ENCODE peak calls at places on chromosomes 5 and 9, in ten cellular contexts. L is ovary; D is cardiac fibroblast; I is CD8-positive, alpha-beta T cell; A is breast epithelium; P is HFFc6; Z is fibroblast of lung; Q is BJ; M is choroid plexus epithelial cell; W is epithelial cell of esophagus. J is an unnamed sample.

GRCh38 chr5:133230823-133231578 is 179.2 kb downstream of the HSPA4 start:
- DNase-seq in L (no peak), D (no peak), I (no peak), A (peak), P (no peak), Z (no peak), Q (no peak), M (no peak), W (no peak), J (no peak)

GRCh38 chr9:94139672-94140417 is 55.6 kb downstream of the PTPDC1 start:
- DNase-seq in L (peak), D (peak), I (no peak), A (peak), P (peak), Z (peak), Q (peak), M (peak), W (peak), J (no peak)

GRCh38 chr5:125064610-125065009 is 318.2 kb upstream of the ZNF608 start:
- DNase-seq in L (no peak), D (no peak), I (no peak), A (no peak), P (no peak), Z (no peak), Q (no peak), M (no peak), W (no peak), J (no peak)

GRCh38 chr9:129597355-129598088 is 23.4 kb downstream of the C9orf50 start:
- DNase-seq in L (peak), D (peak), I (peak), A (peak), P (peak), Z (peak), Q (no peak), M (peak), W (peak), J (no peak)

GRCh38 chr9:93033541-93033940 is 25.0 kb upstream of the SUSD3 start:
- DNase-seq in L (peak), D (no peak), I (no peak), A (no peak), P (no peak), Z (no peak), Q (no peak), M (peak), W (no peak), J (no peak)

GRCh38 chr9:74025402-74025894 is 471.7 kb upstream of the RORB start:
- DNase-seq in L (no peak), D (peak), I (no peak), A (no peak), P (peak), Z (no peak), Q (peak), M (peak), W (peak), J (no peak)

GRCh38 chr5:74209566-74209965 is 431.0 kb downstream of the ENC1 start:
- DNase-seq in L (no peak), D (no peak), I (no peak), A (no peak), P (no peak), Z (no peak), Q (no peak), M (peak), W (no peak), J (no peak)

GRCh38 chr5:10695055-10695649 is 65.9 kb downstream of the DAP start:
- DNase-seq in L (peak), D (peak), I (no peak), A (peak), P (peak), Z (peak), Q (no peak), M (peak), W (peak), J (no peak)

GRCh38 chr5:157778121-157778805 is 34.8 kb downstream of the LSM11 start:
- DNase-seq in L (no peak), D (peak), I (no peak), A (no peak), P (no peak), Z (peak), Q (peak), M (peak), W (peak), J (no peak)

GRCh38 chr9:135222991-135223760 is 135.7 kb downstream of the OLFM1 start:
- DNase-seq in L (no peak), D (no peak), I (no peak), A (no peak), P (no peak), Z (no peak), Q (no peak), M (no peak), W (no peak), J (peak)

GRCh38 chr5:81962041-81962440 is 9.8 kb upstream of the ATG10 start:
- DNase-seq in L (no peak), D (no peak), I (no peak), A (no peak), P (no peak), Z (no peak), Q (no peak), M (no peak), W (no peak), J (no peak)

GRCh38 chr9:120267929-120268328 is 312.0 kb downstream of the CDK5RAP2 start:
- DNase-seq in L (no peak), D (no peak), I (no peak), A (no peak), P (no peak), Z (no peak), Q (no peak), M (no peak), W (peak), J (no peak)

DNA sequence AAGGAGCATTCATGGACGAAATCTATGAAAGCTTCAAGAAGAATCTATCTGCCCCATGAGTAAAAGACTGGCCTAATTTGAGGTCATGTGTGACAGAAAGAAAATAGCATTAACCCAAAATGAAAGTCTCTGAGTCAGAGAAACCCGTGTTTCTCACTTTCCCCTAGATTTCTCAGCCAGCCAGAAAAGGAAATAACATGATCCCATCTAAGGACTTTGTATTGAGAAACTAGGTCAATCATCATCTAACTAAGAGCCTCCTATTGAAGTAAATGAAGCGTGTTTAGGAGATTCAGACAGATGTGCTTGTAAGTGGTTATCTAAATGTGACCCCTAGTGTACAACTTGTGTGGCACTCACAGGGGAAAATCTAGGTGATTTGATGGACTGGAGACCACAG is 77.3 kb upstream of the ZNF366 start:
- DNase-seq in L (no peak), D (no peak), I (no peak), A (no peak), P (no peak), Z (peak), Q (no peak), M (peak), W (no peak), J (no peak)
- TF ChIP-seq CTCF in L (no peak), D (no peak), I (no peak), A (no peak), P (no peak), Z (no peak), Q (no peak), M (no peak), W (no peak), J (peak)

GRCh38 chr5:103648086-103648485 is 85.5 kb upstream of the NUDT12 start:
- DNase-seq in L (no peak), D (no peak), I (no peak), A (no peak), P (no peak), Z (no peak), Q (no peak), M (peak), W (no peak), J (no peak)
- TF ChIP-seq CTCF in L (no peak), D (peak), I (no peak), A (no peak), P (peak), Z (no peak), Q (no peak), M (peak), W (no peak), J (peak)

GRCh38 chr5:26847041-26847736 is 191.2 kb downstream of the CDH9 start:
- DNase-seq in L (no peak), D (no peak), I (no peak), A (no peak), P (no peak), Z (no peak), Q (no peak), M (peak), W (no peak), J (no peak)
- TF ChIP-seq CTCF in L (no peak), D (no peak), I (no peak), A (no peak), P (no peak), Z (no peak), Q (no peak), M (no peak), W (no peak), J (no peak)

DNA sequence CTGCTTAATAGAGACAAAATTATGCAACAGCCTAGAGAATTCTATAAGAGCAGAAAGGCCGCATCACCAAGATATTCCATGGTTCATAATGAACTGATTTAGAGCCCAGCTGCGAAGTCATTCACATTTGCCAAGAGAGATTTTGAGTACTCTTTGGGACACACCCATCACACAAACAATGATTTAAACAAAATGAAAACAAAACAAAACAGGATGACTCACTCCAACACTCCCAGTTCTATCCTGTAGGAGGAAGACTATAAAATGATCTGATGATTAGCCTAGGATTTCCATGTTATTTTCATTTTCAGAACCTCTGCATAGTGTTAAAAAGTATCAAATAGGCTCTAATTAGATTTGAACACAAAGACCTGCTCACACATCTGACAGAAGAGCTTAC is 145.8 kb upstream of the GNA14 start:
- DNase-seq in L (no peak), D (peak), I (no peak), A (no peak), P (peak), Z (peak), Q (peak), M (no peak), W (peak), J (no peak)
- TF ChIP-seq CTCF in L (no peak), D (peak), I (no peak), A (peak), P (peak), Z (no peak), Q (peak), M (peak), W (peak), J (peak)

GRCh38 chr5:1975898-1976765 is 93.4 kb upstream of the IRX4 start:
- DNase-seq in L (no peak), D (no peak), I (no peak), A (no peak), P (no peak), Z (peak), Q (no peak), M (peak), W (peak), J (no peak)
- TF ChIP-seq CTCF in L (no peak), D (no peak), I (no peak), A (no peak), P (no peak), Z (no peak), Q (no peak), M (no peak), W (peak), J (no peak)

GRCh38 chr5:80346055-80346454 is 26.3 kb downstream of the SPZ1 start:
- DNase-seq in L (no peak), D (peak), I (peak), A (no peak), P (peak), Z (peak), Q (no peak), M (peak), W (peak), J (no peak)
- TF ChIP-seq CTCF in L (no peak), D (peak), I (no peak), A (no peak), P (peak), Z (no peak), Q (peak), M (peak), W (peak), J (peak)

GRCh38 chr9:95336281-95336680 is 18.8 kb upstream of the FANCC start:
- DNase-seq in L (no peak), D (peak), I (peak), A (no peak), P (no peak), Z (no peak), Q (no peak), M (no peak), W (no peak), J (no peak)
- TF ChIP-seq CTCF in L (no peak), D (peak), I (peak), A (no peak), P (peak), Z (peak), Q (peak), M (peak), W (no peak), J (peak)